ENCODE peak calls at places on chromosomes 12 and 14, in five cellular contexts. M, J, X, K and S are unnamed samples.

GRCh38 chr12:21334771-21335325 is at the start of gene SLCO1A2:
- DNase-seq in J (no peak), M (no peak), X (no peak), K (no peak), S (no peak)

GRCh38 chr12:129887047-129887568 is 16.7 kb downstream of the TMEM132D start:
- DNase-seq in J (no peak), K (no peak), X (no peak), M (peak), S (no peak)

GRCh38 chr12:59780605-59781135 is 184.8 kb downstream of the SLC16A7 start:
- DNase-seq in K (peak), X (peak), M (no peak), J (peak), S (peak)

GRCh38 chr12:76318773-76319594 is 29.2 kb downstream of the BBS10 start:
- DNase-seq in X (peak), J (no peak), K (peak), M (no peak), S (no peak)

GRCh38 chr14:99579903-99580570 is 24.0 kb downstream of the CCDC85C start:
- DNase-seq in X (peak), M (no peak), J (peak), K (peak), S (peak)

GRCh38 chr12:92002673-92003382 is 142.8 kb downstream of the BTG1 start:
- DNase-seq in J (no peak), X (no peak), K (no peak), M (no peak), S (no peak)

GRCh38 chr14:54440454-54440853 is 720 bp downstream of the CNIH1 start:
- DNase-seq in K (no peak), X (peak), J (no peak), M (no peak), S (no peak)

GRCh38 chr12:112466011-112466422 is 47.3 kb downstream of the PTPN11 start:
- DNase-seq in J (no peak), M (no peak), K (no peak), X (no peak), S (no peak)

GRCh38 chr14:103105580-103106168 is 11.1 kb downstream of the EXOC3L4 start:
- DNase-seq in X (no peak), M (no peak), K (no peak), J (no peak), S (no peak)

GRCh38 chr12:63941879-63942278 is 97.4 kb downstream of the SRGAP1 start:
- DNase-seq in M (no peak), J (no peak), K (no peak), X (no peak), S (no peak)

GRCh38 chr14:26206640-26207039 is 391.2 kb downstream of the NOVA1 start:
- DNase-seq in K (no peak), X (no peak), J (no peak), M (no peak), S (no peak)

GRCh38 chr14:25090716-25091454 is 40.9 kb upstream of the STXBP6 start:
- DNase-seq in M (no peak), X (peak), J (peak), K (peak), S (peak)

GRCh38 chr12:120183211-120183631 is 11.3 kb downstream of the GCN1 start:
- DNase-seq in J (no peak), M (no peak), X (peak), K (peak), S (no peak)